ENCODE peak calls at places on chromosomes 13 and 19, in six cellular contexts. One of them, this sample, is unnamed.

GRCh38 chr13:101714195-101714594 is 261.7 kb downstream of the ITGBL1 start:
- DNase-seq in posterior cingulate gyrus: no peak
- DNase-seq in A673: no peak
- DNase-seq in naive thymus-derived CD8-positive, alpha-beta T cell: no peak
- DNase-seq in Ammon's horn: no peak
- DNase-seq in T-helper 1 cell: no peak
- DNase-seq in this sample: no peak

GRCh38 chr19:18785179-18786124 is 5.7 kb downstream of the COMP start:
- DNase-seq in posterior cingulate gyrus: peak
- DNase-seq in A673: peak
- DNase-seq in naive thymus-derived CD8-positive, alpha-beta T cell: peak
- DNase-seq in Ammon's horn: no peak
- DNase-seq in T-helper 1 cell: peak
- DNase-seq in this sample: peak

GRCh38 chr13:81745391-81745790 is 1404.5 kb upstream of the SPRY2 start:
- DNase-seq in posterior cingulate gyrus: peak
- DNase-seq in A673: no peak
- DNase-seq in naive thymus-derived CD8-positive, alpha-beta T cell: no peak
- DNase-seq in Ammon's horn: peak
- DNase-seq in T-helper 1 cell: no peak
- DNase-seq in this sample: no peak

GRCh38 chr19:40601061-40601973 is at the start of gene LTBP4:
- DNase-seq in posterior cingulate gyrus: peak
- DNase-seq in A673: peak
- DNase-seq in naive thymus-derived CD8-positive, alpha-beta T cell: no peak
- DNase-seq in Ammon's horn: no peak
- DNase-seq in T-helper 1 cell: no peak
- DNase-seq in this sample: no peak

GRCh38 chr13:94234766-94235165 is 244.7 kb downstream of the DCT start:
- DNase-seq in posterior cingulate gyrus: no peak
- DNase-seq in A673: no peak
- DNase-seq in naive thymus-derived CD8-positive, alpha-beta T cell: no peak
- DNase-seq in Ammon's horn: no peak
- DNase-seq in T-helper 1 cell: no peak
- DNase-seq in this sample: no peak

GRCh38 chr13:110416131-110416584 is 109.1 kb downstream of the COL4A2 start:
- DNase-seq in posterior cingulate gyrus: no peak
- DNase-seq in A673: no peak
- DNase-seq in naive thymus-derived CD8-positive, alpha-beta T cell: no peak
- DNase-seq in Ammon's horn: no peak
- DNase-seq in T-helper 1 cell: no peak
- DNase-seq in this sample: no peak

GRCh38 chr19:4402171-4403004 is at the start of gene CHAF1A:
- DNase-seq in posterior cingulate gyrus: peak
- DNase-seq in A673: peak
- DNase-seq in naive thymus-derived CD8-positive, alpha-beta T cell: peak
- DNase-seq in Ammon's horn: peak
- DNase-seq in T-helper 1 cell: peak
- DNase-seq in this sample: peak

GRCh38 chr19:3669616-3670257 is 30.5 kb downstream of the PIP5K1C start:
- DNase-seq in posterior cingulate gyrus: no peak
- DNase-seq in A673: no peak
- DNase-seq in naive thymus-derived CD8-positive, alpha-beta T cell: no peak
- DNase-seq in Ammon's horn: no peak
- DNase-seq in T-helper 1 cell: no peak
- DNase-seq in this sample: no peak

GRCh38 chr19:33063356-33064116 is 1.2 kb downstream of the RHPN2 start:
- DNase-seq in posterior cingulate gyrus: no peak
- DNase-seq in A673: peak
- DNase-seq in naive thymus-derived CD8-positive, alpha-beta T cell: no peak
- DNase-seq in Ammon's horn: no peak
- DNase-seq in T-helper 1 cell: no peak
- DNase-seq in this sample: no peak

GRCh38 chr13:49772828-49773227 is 19.7 kb downstream of the KPNA3 start:
- DNase-seq in posterior cingulate gyrus: no peak
- DNase-seq in A673: no peak
- DNase-seq in naive thymus-derived CD8-positive, alpha-beta T cell: no peak
- DNase-seq in Ammon's horn: no peak
- DNase-seq in T-helper 1 cell: no peak
- DNase-seq in this sample: no peak

GRCh38 chr13:84864341-84864740 is 934.9 kb downstream of the SLITRK6 start:
- DNase-seq in posterior cingulate gyrus: no peak
- DNase-seq in A673: no peak
- DNase-seq in naive thymus-derived CD8-positive, alpha-beta T cell: no peak
- DNase-seq in Ammon's horn: no peak
- DNase-seq in T-helper 1 cell: no peak
- DNase-seq in this sample: no peak

GRCh38 chr13:112887151-112887550 is 81.9 kb upstream of the MCF2L start:
- DNase-seq in posterior cingulate gyrus: no peak
- DNase-seq in A673: no peak
- DNase-seq in naive thymus-derived CD8-positive, alpha-beta T cell: no peak
- DNase-seq in Ammon's horn: no peak
- DNase-seq in T-helper 1 cell: no peak
- DNase-seq in this sample: no peak

GRCh38 chr13:95058680-95059079 is 242.6 kb downstream of the ABCC4 start:
- DNase-seq in posterior cingulate gyrus: no peak
- DNase-seq in A673: no peak
- DNase-seq in naive thymus-derived CD8-positive, alpha-beta T cell: no peak
- DNase-seq in Ammon's horn: no peak
- DNase-seq in T-helper 1 cell: no peak
- DNase-seq in this sample: no peak

GRCh38 chr19:2282062-2282861 is at the start of gene PEAK3:
- DNase-seq in posterior cingulate gyrus: no peak
- DNase-seq in A673: no peak
- DNase-seq in naive thymus-derived CD8-positive, alpha-beta T cell: no peak
- DNase-seq in Ammon's horn: peak
- DNase-seq in T-helper 1 cell: no peak
- DNase-seq in this sample: peak

GRCh38 chr13:28707629-28708427 is 10.9 kb downstream of the SLC46A3 start:
- DNase-seq in posterior cingulate gyrus: no peak
- DNase-seq in A673: peak
- DNase-seq in naive thymus-derived CD8-positive, alpha-beta T cell: no peak
- DNase-seq in Ammon's horn: peak
- DNase-seq in T-helper 1 cell: peak
- DNase-seq in this sample: no peak

GRCh38 chr13:72514141-72514540 is 213.3 kb downstream of the MZT1 start:
- DNase-seq in posterior cingulate gyrus: no peak
- DNase-seq in A673: no peak
- DNase-seq in naive thymus-derived CD8-positive, alpha-beta T cell: no peak
- DNase-seq in Ammon's horn: no peak
- DNase-seq in T-helper 1 cell: no peak
- DNase-seq in this sample: no peak

GRCh38 chr19:14517446-14517839 is 754 bp downstream of the DNAJB1 start:
- DNase-seq in posterior cingulate gyrus: no peak
- DNase-seq in A673: no peak
- DNase-seq in naive thymus-derived CD8-positive, alpha-beta T cell: no peak
- DNase-seq in Ammon's horn: peak
- DNase-seq in T-helper 1 cell: no peak
- DNase-seq in this sample: no peak

GRCh38 chr19:17475541-17476115 is 5.3 kb downstream of the SLC27A1 start:
- DNase-seq in posterior cingulate gyrus: peak
- DNase-seq in A673: no peak
- DNase-seq in naive thymus-derived CD8-positive, alpha-beta T cell: no peak
- DNase-seq in Ammon's horn: peak
- DNase-seq in T-helper 1 cell: no peak
- DNase-seq in this sample: peak

GRCh38 chr13:42064259-42064658 is 15.8 kb downstream of the DGKH start:
- DNase-seq in posterior cingulate gyrus: no peak
- DNase-seq in A673: peak
- DNase-seq in naive thymus-derived CD8-positive, alpha-beta T cell: no peak
- DNase-seq in Ammon's horn: no peak
- DNase-seq in T-helper 1 cell: no peak
- DNase-seq in this sample: no peak

GRCh38 chr13:89862691-89863036 is 1484.8 kb upstream of the MIR17HG start:
- DNase-seq in posterior cingulate gyrus: no peak
- DNase-seq in A673: no peak
- DNase-seq in naive thymus-derived CD8-positive, alpha-beta T cell: no peak
- DNase-seq in Ammon's horn: no peak
- DNase-seq in T-helper 1 cell: no peak
- DNase-seq in this sample: no peak

GRCh38 chr19:55656552-55656951 is 1.7 kb downstream of the U2AF2 start:
- DNase-seq in posterior cingulate gyrus: no peak
- DNase-seq in A673: no peak
- DNase-seq in naive thymus-derived CD8-positive, alpha-beta T cell: no peak
- DNase-seq in Ammon's horn: no peak
- DNase-seq in T-helper 1 cell: no peak
- DNase-seq in this sample: no peak

GRCh38 chr19:16160943-16161560 is 12.3 kb downstream of the CIB3 start:
- DNase-seq in posterior cingulate gyrus: no peak
- DNase-seq in A673: peak
- DNase-seq in naive thymus-derived CD8-positive, alpha-beta T cell: no peak
- DNase-seq in Ammon's horn: no peak
- DNase-seq in T-helper 1 cell: no peak
- DNase-seq in this sample: no peak

GRCh38 chr13:108102771-108103170 is 112.6 kb downstream of the LIG4 start:
- DNase-seq in posterior cingulate gyrus: no peak
- DNase-seq in A673: peak
- DNase-seq in naive thymus-derived CD8-positive, alpha-beta T cell: no peak
- DNase-seq in Ammon's horn: no peak
- DNase-seq in T-helper 1 cell: no peak
- DNase-seq in this sample: no peak

GRCh38 chr13:111337206-111337605 is 16.8 kb downstream of the TEX29 start:
- DNase-seq in posterior cingulate gyrus: no peak
- DNase-seq in A673: no peak
- DNase-seq in naive thymus-derived CD8-positive, alpha-beta T cell: no peak
- DNase-seq in Ammon's horn: no peak
- DNase-seq in T-helper 1 cell: no peak
- DNase-seq in this sample: no peak

This sample was measured in testis.